ENCODE peak calls at places on chromosome 3, in six cellular contexts. B, M, V, A, Q and K are unnamed samples.

GRCh38 chr3:149473314-149473990 is 1.0 kb upstream of the TM4SF4 start:
- DNase-seq in B (no peak), A (no peak), Q (peak), V (no peak), M (no peak), K (no peak)

GRCh38 chr3:12508316-12508715 is 24.0 kb downstream of the TSEN2 start:
- DNase-seq in M (no peak), Q (no peak), B (no peak), A (no peak), V (no peak), K (no peak)

GRCh38 chr3:149199474-149199873 is 22.2 kb downstream of the CP start:
- DNase-seq in V (no peak), M (no peak), A (no peak), Q (no peak), B (no peak), K (no peak)

GRCh38 chr3:174430986-174431385 is 428.1 kb upstream of the NAALADL2 start:
- DNase-seq in M (no peak), V (no peak), B (no peak), A (no peak), Q (no peak), K (no peak)

GRCh38 chr3:156246939-156247725 is 126.8 kb downstream of the KCNAB1 start:
- DNase-seq in A (no peak), M (no peak), B (no peak), V (no peak), Q (no peak), K (no peak)

GRCh38 chr3:149657796-149658443 is at the start of gene WWTR1:
- DNase-seq in V (peak), B (peak), A (peak), M (no peak), Q (peak), K (peak)

GRCh38 chr3:99969133-99969532 is 145.2 kb downstream of the FILIP1L start:
- DNase-seq in M (no peak), V (no peak), B (no peak), A (no peak), Q (no peak), K (no peak)

GRCh38 chr3:139111392-139112229 is 66.9 kb upstream of the PRR23C start:
- DNase-seq in B (peak), M (peak), A (peak), V (no peak), Q (peak), K (peak)

GRCh38 chr3:62049033-62049432 is 324.3 kb downstream of the FEZF2 start:
- DNase-seq in M (no peak), B (no peak), A (no peak), Q (no peak), V (no peak), K (no peak)

GRCh38 chr3:56894912-56895431 is 93.2 kb upstream of the ARHGEF3 start:
- DNase-seq in V (no peak), B (no peak), Q (no peak), A (no peak), M (no peak), K (no peak)

GRCh38 chr3:37995652-37996641 is 5.4 kb downstream of the VILL start:
- DNase-seq in A (peak), V (no peak), B (peak), Q (no peak), M (no peak), K (no peak)

GRCh38 chr3:10919636-10920035 is 72.9 kb upstream of the SLC6A1 start:
- DNase-seq in M (no peak), Q (no peak), B (no peak), V (no peak), A (no peak), K (no peak)

GRCh38 chr3:172311217-172311616 is 137.0 kb downstream of the GHSR start:
- DNase-seq in Q (no peak), A (no peak), M (no peak), B (no peak), V (no peak), K (no peak)

GRCh38 chr3:69737396-69737795 is 1.9 kb upstream of the MITF start:
- DNase-seq in Q (no peak), B (no peak), V (no peak), A (no peak), M (no peak), K (no peak)

GRCh38 chr3:50627407-50628051 is 10.6 kb downstream of the MAPKAPK3 start:
- DNase-seq in Q (peak), B (peak), V (no peak), M (peak), A (no peak), K (no peak)

GRCh38 chr3:168100777-168101492 is 5.2 kb upstream of the GOLIM4 start:
- DNase-seq in V (no peak), B (no peak), A (no peak), M (no peak), Q (no peak), K (no peak)

GRCh38 chr3:156536524-156537316 is 18.2 kb downstream of the SSR3 start:
- DNase-seq in A (no peak), B (no peak), V (no peak), Q (no peak), M (no peak), K (no peak)

GRCh38 chr3:88334187-88334868 is 184.6 kb downstream of the C3orf38 start:
- DNase-seq in Q (no peak), A (no peak), V (no peak), B (no peak), M (no peak), K (no peak)

GRCh38 chr3:107676469-107677309 is 153.9 kb downstream of the BBX start:
- DNase-seq in Q (peak), B (no peak), A (peak), M (no peak), V (no peak), K (no peak)

GRCh38 chr3:113055201-113055600 is 64.4 kb downstream of the GTPBP8 start:
- DNase-seq in A (no peak), M (no peak), V (no peak), Q (no peak), B (no peak), K (no peak)

GRCh38 chr3:160869825-160870224 is 113.8 kb downstream of the PPM1L start:
- DNase-seq in M (no peak), Q (no peak), B (no peak), A (no peak), V (no peak), K (no peak)

GRCh38 chr3:132405188-132405587 is 12.1 kb upstream of the DNAJC13 start:
- DNase-seq in B (no peak), A (no peak), M (no peak), V (no peak), Q (no peak), K (no peak)

GRCh38 chr3:164864454-164864853 is 213.8 kb downstream of the SI start:
- DNase-seq in V (no peak), A (no peak), B (no peak), Q (peak), M (no peak), K (no peak)

GRCh38 chr3:14210843-14211594 is 32.4 kb downstream of the LSM3 start:
- DNase-seq in M (no peak), V (no peak), Q (no peak), A (no peak), B (no peak), K (no peak)

GRCh38 chr3:21894459-21895083 is 143.6 kb upstream of the ZNF385D start:
- DNase-seq in Q (peak), B (no peak), A (no peak), V (no peak), M (peak), K (no peak)

GRCh38 chr3:72233571-72233970 is 448.6 kb upstream of the PROK2 start:
- DNase-seq in V (no peak), B (no peak), Q (no peak), M (no peak), A (no peak), K (no peak)

GRCh38 chr3:191282262-191283215 is 46.7 kb upstream of the CCDC50 start:
- DNase-seq in V (no peak), Q (no peak), A (no peak), M (no peak), B (no peak), K (no peak)

GRCh38 chr3:45957606-45958005 is 14.3 kb downstream of the CXCR6 start:
- DNase-seq in A (no peak), Q (no peak), M (no peak), V (no peak), B (no peak), K (no peak)

GRCh38 chr3:172155880-172156279 is 116.5 kb downstream of the FNDC3B start:
- DNase-seq in M (no peak), A (no peak), V (no peak), Q (peak), B (no peak), K (no peak)

GRCh38 chr3:31230425-31230824 is 302.3 kb upstream of the STT3B start:
- DNase-seq in Q (no peak), M (no peak), A (no peak), B (no peak), V (no peak), K (no peak)

GRCh38 chr3:30319713-30320112 is 286.7 kb upstream of the TGFBR2 start:
- DNase-seq in M (no peak), Q (peak), A (peak), B (peak), V (no peak), K (peak)

GRCh38 chr3:29280675-29281264 is at the start of gene RBMS3:
- DNase-seq in B (peak), V (peak), A (no peak), Q (peak), M (no peak), K (peak)

GRCh38 chr3:71131893-71132314 is 451.6 kb downstream of the FOXP1 start:
- DNase-seq in B (no peak), A (no peak), V (no peak), Q (no peak), M (peak), K (no peak)

GRCh38 chr3:106617276-106617675 is 748.5 kb upstream of the CBLB start:
- DNase-seq in M (no peak), Q (no peak), B (no peak), A (no peak), V (no peak), K (no peak)

GRCh38 chr3:186367631-186368030 is 5.6 kb upstream of the DGKG start:
- DNase-seq in V (no peak), M (no peak), Q (no peak), B (no peak), A (no peak), K (no peak)

GRCh38 chr3:69411331-69411730 is 25.4 kb upstream of the FRMD4B start:
- DNase-seq in B (no peak), V (no peak), M (no peak), Q (no peak), A (no peak), K (no peak)

GRCh38 chr3:133295199-133295901 is 104.5 kb upstream of the BFSP2 start:
- DNase-seq in Q (peak), A (no peak), V (peak), M (no peak), B (no peak), K (no peak)

DNA sequence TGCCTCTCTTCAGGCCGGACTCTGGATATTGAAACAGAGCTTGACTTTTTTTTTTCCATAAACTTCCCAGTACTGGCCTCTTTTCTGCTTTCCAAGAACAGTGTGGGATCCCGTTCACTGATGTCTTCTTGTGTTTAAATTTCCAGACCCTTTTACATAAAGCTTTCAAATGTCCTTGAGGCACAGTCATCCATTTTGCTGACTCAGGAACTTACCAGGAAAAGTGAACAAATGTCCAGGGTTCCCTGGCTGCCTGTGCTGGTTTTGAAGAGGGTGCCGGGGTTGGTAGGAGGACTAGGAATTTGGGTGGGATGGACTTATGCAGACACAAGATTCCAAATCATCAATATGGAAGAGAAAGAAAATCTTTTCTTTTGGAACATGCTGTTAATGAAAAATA is 68.1 kb downstream of the CHDH start:
- DNase-seq in M (no peak), B (no peak), Q (no peak), V (no peak), A (no peak), K (no peak)
- TF ChIP-seq CREB1 in M (no peak), B (no peak), Q (no peak), V (no peak), A (no peak), K (no peak)

GRCh38 chr3:78101363-78101762 is 1061.5 kb downstream of the ROBO2 start:
- DNase-seq in B (no peak), M (no peak), A (no peak), V (no peak), Q (no peak), K (no peak)
- TF ChIP-seq CREB1 in B (no peak), M (no peak), A (no peak), V (no peak), Q (no peak), K (no peak)

GRCh38 chr3:44339181-44339741 is 695 bp downstream of the TCAIM start:
- DNase-seq in Q (no peak), M (no peak), A (no peak), B (no peak), V (no peak), K (no peak)
- TF ChIP-seq CREB1 in Q (no peak), M (no peak), A (no peak), B (no peak), V (no peak), K (no peak)

GRCh38 chr3:145094355-145094941 is 1066.5 kb downstream of the PLOD2 start:
- DNase-seq in Q (peak), V (no peak), M (no peak), A (no peak), B (no peak), K (no peak)
- TF ChIP-seq CREB1 in Q (peak), V (peak), M (no peak), A (no peak), B (no peak), K (peak)

GRCh38 chr3:20666091-20666490 is 480.1 kb upstream of the SGO1 start:
- DNase-seq in B (no peak), Q (no peak), V (no peak), M (no peak), A (no peak), K (no peak)

GRCh38 chr3:20673866-20674265 is 487.9 kb upstream of the SGO1 start:
- DNase-seq in M (peak), V (no peak), B (no peak), Q (no peak), A (no peak), K (no peak)

GRCh38 chr3:20668411-20668810 is 482.4 kb upstream of the SGO1 start:
- DNase-seq in B (peak), V (no peak), A (peak), Q (peak), M (peak), K (peak)

GRCh38 chr3:20669675-20670074 is 483.7 kb upstream of the SGO1 start:
- DNase-seq in M (no peak), V (no peak), A (no peak), Q (no peak), B (no peak), K (no peak)

DNA sequence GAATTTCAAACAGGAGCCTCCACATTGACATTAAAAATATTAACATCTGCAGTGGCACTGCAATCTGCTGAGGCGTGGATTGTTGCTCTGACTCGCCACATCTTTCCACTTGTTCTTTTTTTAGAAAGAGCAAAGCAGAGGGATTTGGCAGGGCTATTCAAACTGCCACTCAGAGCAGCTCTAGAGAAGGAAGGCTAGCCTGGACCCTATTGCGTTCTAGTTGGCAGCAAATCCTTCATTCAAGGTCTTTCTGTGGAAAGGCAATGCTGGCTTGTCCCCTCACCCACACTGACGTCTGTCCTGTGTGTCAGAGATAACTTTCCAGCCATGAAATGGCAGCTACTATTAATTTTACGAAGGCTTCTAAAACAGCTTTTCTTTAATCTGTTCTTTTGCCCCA is 483.2 kb upstream of the SGO1 start:
- DNase-seq in V (no peak), Q (no peak), B (no peak), M (peak), A (no peak), K (no peak)
- TF ChIP-seq CREB1 in V (no peak), Q (no peak), B (no peak), M (no peak), A (no peak), K (no peak)

GRCh38 chr3:188061133-188061532 is 92.8 kb upstream of the LPP start:
- DNase-seq in B (no peak), A (peak), Q (peak), V (no peak), M (peak), K (no peak)
- TF ChIP-seq CREB1 in B (no peak), A (no peak), Q (no peak), V (no peak), M (no peak), K (no peak)

GRCh38 chr3:4218426-4219226 is 84.5 kb upstream of the SETMAR start:
- DNase-seq in M (no peak), B (no peak), Q (no peak), A (peak), V (no peak), K (no peak)
- TF ChIP-seq CREB1 in M (no peak), B (no peak), Q (no peak), A (no peak), V (no peak), K (no peak)